ENCODE peak calls at places on chromosome 6, in eight cellular contexts. H is GM23248, F is hepatocyte, E is OCI-LY7, Z is MM.1S, S is HCT116, G is PC-3, R is neural progenitor cell. T is an unnamed sample.

GRCh38 chr6:30744054-30744805 is at the start of gene IER3:
- DNase-seq in H (peak), F (peak), E (peak), Z (peak), S (peak), G (peak), R (peak), T (peak)

GRCh38 chr6:138569970-138570715 is 70.8 kb upstream of the NHSL1 start:
- DNase-seq in H (no peak), F (no peak), E (no peak), Z (no peak), S (no peak), G (no peak), R (no peak), T (no peak)

GRCh38 chr6:141472550-141472949 is 660.2 kb upstream of the GJE1 start:
- DNase-seq in H (no peak), F (no peak), E (no peak), Z (no peak), S (no peak), G (no peak), R (no peak), T (peak)

GRCh38 chr6:6008648-6009421 is 2.1 kb upstream of the NRN1 start:
- DNase-seq in H (peak), F (peak), E (peak), Z (peak), S (peak), G (peak), R (peak), T (peak)

GRCh38 chr6:114354482-114354881 is 11.7 kb upstream of the HS3ST5 start:
- DNase-seq in H (no peak), F (no peak), E (no peak), Z (no peak), S (no peak), G (no peak), R (no peak), T (no peak)

GRCh38 chr6:38404355-38404754 is 235.4 kb downstream of the BTBD9 start:
- DNase-seq in H (no peak), F (no peak), E (peak), Z (no peak), S (no peak), G (no peak), R (no peak), T (no peak)

GRCh38 chr6:146682919-146683318 is 84.1 kb downstream of the ADGB start:
- DNase-seq in H (no peak), F (no peak), E (no peak), Z (no peak), S (no peak), G (no peak), R (no peak), T (no peak)

GRCh38 chr6:150894935-150895686 is 29.6 kb downstream of the MTHFD1L start:
- DNase-seq in H (peak), F (peak), E (no peak), Z (peak), S (no peak), G (peak), R (peak), T (no peak)

GRCh38 chr6:1862411-1862810 is 252.7 kb downstream of the FOXC1 start:
- DNase-seq in H (no peak), F (no peak), E (no peak), Z (no peak), S (no peak), G (no peak), R (no peak), T (no peak)

GRCh38 chr6:23170044-23170443 is 600.7 kb downstream of the HDGFL1 start:
- DNase-seq in H (no peak), F (no peak), E (no peak), Z (no peak), S (no peak), G (no peak), R (no peak), T (peak)

GRCh38 chr6:46592046-46592445 is 60.6 kb downstream of the CYP39A1 start:
- DNase-seq in H (no peak), F (no peak), E (no peak), Z (no peak), S (no peak), G (no peak), R (no peak), T (no peak)

GRCh38 chr6:124334359-124334758 is 530.7 kb downstream of the NKAIN2 start:
- DNase-seq in H (no peak), F (no peak), E (no peak), Z (no peak), S (no peak), G (no peak), R (no peak), T (peak)

GRCh38 chr6:25537349-25538018 is 114.5 kb upstream of the SCGN start:
- DNase-seq in H (no peak), F (no peak), E (no peak), Z (no peak), S (no peak), G (no peak), R (no peak), T (no peak)

GRCh38 chr6:145360865-145361264 is 374.5 kb downstream of the EPM2A start:
- DNase-seq in H (no peak), F (no peak), E (no peak), Z (no peak), S (no peak), G (no peak), R (no peak), T (peak)

GRCh38 chr6:29938746-29939508 is 3.4 kb upstream of the HLA-A start:
- DNase-seq in H (no peak), F (no peak), E (no peak), Z (no peak), S (no peak), G (no peak), R (peak), T (peak)

GRCh38 chr6:42774201-42774600 is 7.7 kb upstream of the BICRAL start:
- DNase-seq in H (no peak), F (no peak), E (no peak), Z (no peak), S (no peak), G (no peak), R (no peak), T (no peak)

GRCh38 chr6:3729603-3730344 is 21.7 kb downstream of the PXDC1 start:
- DNase-seq in H (no peak), F (no peak), E (no peak), Z (no peak), S (no peak), G (no peak), R (no peak), T (no peak)

GRCh38 chr6:3732345-3733141 is 19.0 kb downstream of the PXDC1 start:
- DNase-seq in H (peak), F (peak), E (peak), Z (peak), S (no peak), G (peak), R (peak), T (peak)

GRCh38 chr6:3733321-3733925 is 18.1 kb downstream of the PXDC1 start:
- DNase-seq in H (no peak), F (no peak), E (no peak), Z (no peak), S (no peak), G (no peak), R (no peak), T (no peak)

GRCh38 chr6:3734023-3734422 is 17.5 kb downstream of the PXDC1 start:
- DNase-seq in H (no peak), F (no peak), E (no peak), Z (no peak), S (no peak), G (no peak), R (no peak), T (no peak)

DNA sequence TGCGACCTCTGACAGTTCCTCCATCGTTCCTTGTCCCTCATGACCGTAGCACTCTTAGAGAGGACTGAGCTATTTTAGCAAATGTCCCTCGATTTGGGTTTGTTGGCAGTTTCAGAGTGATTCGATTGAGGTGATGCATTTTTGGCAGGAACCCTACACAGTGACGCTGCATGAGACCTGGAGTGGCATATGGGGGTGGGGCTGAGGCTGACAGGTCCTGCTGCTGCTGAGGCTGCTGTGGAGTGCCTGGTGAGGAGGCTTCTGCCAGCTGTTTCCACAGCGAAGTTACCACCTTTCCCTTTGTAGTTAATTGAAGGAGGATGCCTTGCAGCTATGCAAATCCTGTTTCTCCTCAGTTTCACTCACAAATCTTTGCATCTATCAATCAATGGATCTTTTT is 19.8 kb downstream of the PXDC1 start:
- DNase-seq in H (no peak), F (no peak), E (no peak), Z (no peak), S (no peak), G (peak), R (no peak), T (no peak)
- TF ChIP-seq EZH2phosphoT487 in H (no peak), F (no peak), E (no peak), Z (no peak), S (no peak), G (no peak), R (no peak), T (no peak)

DNA sequence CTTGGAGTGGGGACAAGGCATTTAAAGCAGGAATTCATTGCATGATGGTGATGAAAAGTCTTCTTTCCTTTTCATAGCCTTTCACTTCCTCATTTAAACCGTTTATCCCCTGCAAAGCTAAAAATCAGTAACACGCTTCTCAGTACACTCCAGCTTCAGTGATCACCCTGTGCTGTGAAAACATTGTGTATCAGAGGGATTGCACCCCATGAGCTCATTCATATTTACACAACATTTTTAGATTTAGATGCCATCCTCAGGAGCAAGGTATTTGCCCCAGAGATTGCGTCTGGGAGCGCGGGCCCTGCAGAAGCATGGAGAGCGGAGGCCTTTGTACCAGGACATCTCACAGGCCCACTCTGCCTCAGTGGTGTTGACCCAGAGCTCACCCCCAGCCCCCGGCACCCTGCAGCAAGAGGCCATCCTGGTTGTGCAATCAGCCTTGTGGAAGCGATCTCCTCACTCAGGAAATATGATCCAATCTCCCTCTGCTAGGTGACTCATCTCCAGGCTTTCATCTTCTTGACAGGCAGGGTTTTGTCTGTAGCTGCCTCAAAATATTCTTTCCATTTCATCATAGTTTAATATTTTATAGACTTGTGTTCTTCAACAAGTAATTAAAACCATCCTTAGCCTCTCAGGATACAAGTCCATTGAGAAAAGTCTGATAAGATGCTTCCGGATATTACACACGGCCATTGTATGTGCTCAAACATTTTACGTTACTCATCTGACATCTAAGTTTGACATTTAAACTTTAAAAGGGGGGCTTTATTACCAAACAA is 38.9 kb upstream of the THBS2 start:
- DNase-seq in H (peak), F (peak), E (no peak), Z (no peak), S (peak), G (peak), R (no peak), T (no peak)
- TF ChIP-seq EZH2phosphoT487 in H (no peak), F (no peak), E (no peak), Z (no peak), S (no peak), G (no peak), R (no peak), T (no peak)

DNA sequence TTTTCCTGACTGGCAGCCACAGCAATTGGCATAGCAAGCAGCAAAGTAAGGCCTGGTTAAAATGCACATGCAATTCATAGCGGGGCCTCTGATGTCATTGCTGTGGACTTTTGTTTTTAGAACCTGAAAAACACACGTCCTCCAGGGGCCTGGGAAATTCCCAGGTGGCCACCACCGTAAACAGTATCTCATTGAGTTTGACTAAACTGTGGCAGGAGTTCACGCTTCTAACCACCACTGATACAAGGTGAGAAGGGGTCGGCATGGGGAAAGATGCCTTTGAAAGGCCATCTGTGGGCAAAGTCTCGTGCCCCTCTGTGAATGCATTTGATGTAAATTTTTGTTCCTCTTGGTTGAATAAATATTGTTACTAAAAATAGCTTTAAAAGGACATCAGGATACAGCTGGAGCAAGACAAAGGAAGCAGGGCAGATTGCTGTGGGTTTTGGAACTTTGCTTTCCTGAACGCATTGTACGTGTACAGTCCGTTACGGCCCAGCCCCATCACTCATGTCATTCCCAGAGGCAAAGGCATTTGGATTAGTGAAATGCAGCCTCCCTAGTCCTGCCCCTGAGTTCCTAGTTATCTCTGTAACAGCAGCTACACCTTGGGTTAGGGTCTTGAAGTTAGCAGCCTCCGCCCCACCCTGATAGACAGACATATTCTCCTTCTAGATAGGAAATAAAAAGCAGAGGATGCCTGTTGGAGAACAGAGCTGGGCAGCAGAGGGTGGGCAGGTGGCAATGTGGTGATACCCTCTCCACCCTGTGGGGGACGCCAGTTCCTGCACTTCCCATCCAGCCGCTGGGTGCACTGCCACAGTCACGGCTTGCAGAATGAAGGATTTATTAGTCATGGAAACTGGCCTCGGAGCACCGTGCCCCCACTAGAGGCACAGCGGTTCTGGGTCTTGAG is 80.3 kb downstream of the ZDHHC14 start:
- DNase-seq in H (no peak), F (peak), E (no peak), Z (no peak), S (no peak), G (no peak), R (peak), T (peak)
- TF ChIP-seq EZH2phosphoT487 in H (no peak), F (no peak), E (no peak), Z (no peak), S (no peak), G (no peak), R (no peak), T (no peak)

GRCh38 chr6:3159805-3160781 is 2.7 kb upstream of the TUBB2A start:
- DNase-seq in H (no peak), F (peak), E (peak), Z (no peak), S (peak), G (peak), R (peak), T (peak)
- TF ChIP-seq EZH2phosphoT487 in H (no peak), F (no peak), E (no peak), Z (no peak), S (no peak), G (no peak), R (no peak), T (no peak)

DNA sequence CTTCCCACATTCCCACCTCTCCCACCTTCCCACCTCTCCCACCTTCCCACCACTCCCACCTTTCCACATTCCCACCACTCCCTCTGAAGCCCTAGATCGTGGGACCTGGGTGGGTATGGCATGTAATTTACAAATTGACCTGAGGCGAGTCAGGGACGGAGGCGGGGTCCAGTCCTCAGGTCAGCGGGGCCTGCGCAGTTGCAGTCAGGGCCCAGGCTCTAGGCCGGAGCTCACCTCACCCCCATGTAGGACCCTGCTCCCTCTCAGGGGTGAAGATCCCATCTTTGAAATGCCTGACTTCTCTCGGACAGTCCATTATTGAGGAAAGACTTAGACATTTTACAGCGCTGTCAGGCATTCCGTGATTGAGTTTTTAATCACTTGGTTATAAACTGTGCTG is 10.5 kb downstream of the THBS2 start:
- DNase-seq in H (no peak), F (no peak), E (no peak), Z (no peak), S (no peak), G (no peak), R (no peak), T (no peak)
- TF ChIP-seq EZH2phosphoT487 in H (no peak), F (no peak), E (no peak), Z (no peak), S (no peak), G (no peak), R (no peak), T (no peak)

DNA sequence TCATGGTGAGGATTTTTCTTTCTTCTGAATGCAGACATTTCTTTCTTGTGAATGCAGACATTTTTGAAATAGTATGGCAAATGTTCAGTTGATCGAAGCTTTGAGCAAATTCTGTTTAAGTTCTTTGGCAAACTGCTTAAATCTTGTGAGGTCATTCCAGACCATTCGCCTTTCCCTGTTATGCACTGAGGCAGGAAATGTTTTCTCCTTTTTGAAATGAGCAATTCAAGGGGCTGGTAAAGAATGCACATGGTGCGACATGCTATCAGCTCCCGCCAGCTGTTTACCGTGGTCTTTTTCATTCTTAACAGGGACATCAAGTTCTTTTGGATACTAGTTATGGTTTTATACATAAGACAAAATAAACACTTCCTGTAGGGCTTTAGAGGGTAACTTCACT is 112.0 kb upstream of the CCN2 start:
- DNase-seq in H (peak), F (no peak), E (no peak), Z (no peak), S (no peak), G (no peak), R (no peak), T (no peak)
- TF ChIP-seq EZH2phosphoT487 in H (no peak), F (no peak), E (no peak), Z (no peak), S (no peak), G (no peak), R (no peak), T (no peak)